ENCODE peak calls at places on chromosome 1, in ten cellular contexts. Q, U, V, I, G, S, R, P, F and H are unnamed samples.

GRCh38 chr1:182802006-182802798 is 12.6 kb downstream of the NPL start:
- DNase-seq in I (no peak), R (no peak), U (no peak), G (no peak), S (no peak), P (no peak), F (no peak), V (no peak), Q (no peak), H (no peak)

GRCh38 chr1:55282058-55282457 is 66.9 kb upstream of the USP24 start:
- DNase-seq in S (no peak), V (no peak), Q (no peak), P (no peak), U (no peak), I (no peak), R (no peak), F (no peak), G (no peak), H (no peak)

GRCh38 chr1:228020686-228021525 is 14.1 kb downstream of the WNT3A start:
- DNase-seq in G (no peak), F (no peak), S (no peak), V (peak), Q (no peak), I (no peak), U (no peak), P (no peak), R (no peak), H (no peak)

GRCh38 chr1:219862366-219862765 is 66.0 kb downstream of the SLC30A10 start:
- DNase-seq in R (no peak), S (no peak), Q (no peak), G (no peak), U (no peak), I (no peak), P (no peak), F (no peak), V (no peak), H (no peak)

GRCh38 chr1:156689035-156689959 is 12.1 kb upstream of the NES start:
- DNase-seq in G (peak), Q (peak), V (peak), S (peak), P (peak), F (peak), R (peak), I (peak), U (peak), H (peak)

GRCh38 chr1:246631426-246631825 is 65.2 kb downstream of the CNST start:
- DNase-seq in G (no peak), R (no peak), I (no peak), S (no peak), V (no peak), F (peak), U (peak), Q (no peak), P (no peak), H (no peak)

GRCh38 chr1:153773004-153773921 is 1.9 kb upstream of the SLC27A3 start:
- DNase-seq in F (peak), G (no peak), U (no peak), S (peak), P (no peak), I (no peak), V (no peak), Q (no peak), R (no peak), H (no peak)

GRCh38 chr1:207020709-207021107 is 11.8 kb downstream of the C1orf116 start:
- DNase-seq in F (peak), G (no peak), S (peak), R (no peak), U (peak), Q (no peak), I (no peak), P (no peak), V (no peak), H (no peak)

GRCh38 chr1:25890249-25891034 is 14.9 kb upstream of the PAQR7 start:
- DNase-seq in R (no peak), P (no peak), F (no peak), G (no peak), S (no peak), I (no peak), U (peak), Q (no peak), V (no peak), H (peak)

GRCh38 chr1:168135982-168136708 is 585 bp downstream of the GPR161 start:
- DNase-seq in P (peak), I (no peak), U (no peak), R (no peak), Q (no peak), F (peak), G (no peak), V (peak), S (no peak), H (peak)

GRCh38 chr1:72526926-72527325 is 244.6 kb upstream of the NEGR1 start:
- DNase-seq in P (no peak), V (no peak), I (no peak), G (no peak), S (no peak), U (peak), F (no peak), Q (no peak), R (no peak), H (no peak)

GRCh38 chr1:55690366-55690765 is 475.2 kb upstream of the USP24 start:
- DNase-seq in R (no peak), F (no peak), V (no peak), I (no peak), P (no peak), U (no peak), Q (no peak), S (no peak), G (no peak), H (no peak)

GRCh38 chr1:22053861-22054770 is 1.6 kb downstream of the CDC42 start:
- DNase-seq in R (no peak), F (no peak), S (peak), V (no peak), I (no peak), G (no peak), Q (no peak), P (no peak), U (no peak), H (no peak)

GRCh38 chr1:27609618-27610240 is 5.8 kb upstream of the AHDC1 start:
- DNase-seq in G (no peak), U (no peak), Q (peak), S (no peak), F (no peak), R (no peak), I (no peak), V (no peak), P (no peak), H (no peak)

GRCh38 chr1:55868026-55868425 is 652.9 kb upstream of the USP24 start:
- DNase-seq in U (peak), F (peak), V (no peak), R (no peak), S (no peak), P (no peak), G (no peak), Q (no peak), I (no peak), H (no peak)

GRCh38 chr1:65264197-65264929 is 45.0 kb upstream of the DNAJC6 start:
- DNase-seq in G (no peak), Q (no peak), U (peak), F (peak), I (no peak), P (peak), R (peak), S (peak), V (no peak), H (peak)

GRCh38 chr1:72009756-72010441 is 272.4 kb downstream of the NEGR1 start:
- DNase-seq in F (no peak), I (no peak), Q (no peak), V (no peak), G (no peak), P (peak), S (no peak), U (no peak), R (no peak), H (peak)

GRCh38 chr1:44723496-44724407 is 7.2 kb downstream of the RNU5D-1 start:
- DNase-seq in I (no peak), V (peak), U (no peak), S (peak), F (no peak), G (no peak), Q (peak), R (no peak), P (no peak), H (no peak)

GRCh38 chr1:89363196-89363595 is 663 bp upstream of the GBP6 start:
- DNase-seq in R (no peak), G (no peak), I (no peak), Q (no peak), U (peak), S (no peak), P (peak), V (peak), F (no peak), H (no peak)

GRCh38 chr1:156503672-156504055 is 3.1 kb upstream of the MEF2D start:
- DNase-seq in S (no peak), Q (no peak), V (no peak), I (no peak), U (no peak), P (no peak), R (no peak), G (no peak), F (peak), H (no peak)

GRCh38 chr1:192756314-192756713 is 52.5 kb upstream of the RGS2 start:
- DNase-seq in S (peak), G (no peak), I (no peak), R (no peak), Q (peak), F (no peak), V (no peak), U (no peak), P (no peak), H (no peak)

GRCh38 chr1:178362784-178363183 is 134.0 kb downstream of the CLEC20A start:
- DNase-seq in S (no peak), P (no peak), R (no peak), I (no peak), V (no peak), Q (no peak), U (no peak), F (no peak), G (no peak), H (no peak)

GRCh38 chr1:211948377-211948776 is 87.0 kb downstream of the INTS7 start:
- DNase-seq in R (no peak), G (no peak), P (no peak), U (no peak), V (no peak), S (no peak), Q (no peak), F (no peak), I (no peak), H (no peak)

GRCh38 chr1:229210844-229211243 is 60.1 kb upstream of the RAB4A start:
- DNase-seq in P (no peak), R (no peak), S (no peak), G (no peak), Q (no peak), F (no peak), I (no peak), U (no peak), V (no peak), H (no peak)

GRCh38 chr1:1402081-1402900 is 3.2 kb upstream of the CCNL2 start:
- DNase-seq in G (no peak), R (no peak), F (peak), S (peak), V (peak), I (no peak), U (peak), P (peak), Q (peak), H (peak)

GRCh38 chr1:242430956-242431355 is 93.5 kb downstream of the PLD5 start:
- DNase-seq in R (no peak), G (no peak), I (no peak), V (no peak), Q (no peak), P (no peak), U (no peak), F (no peak), S (no peak), H (no peak)

GRCh38 chr1:77143529-77144121 is 75.6 kb downstream of the PIGK start:
- DNase-seq in I (no peak), V (no peak), S (peak), P (peak), Q (peak), F (peak), G (no peak), R (no peak), U (peak), H (peak)

GRCh38 chr1:68232354-68233148 is at the start of gene WLS:
- DNase-seq in S (no peak), G (no peak), Q (no peak), V (no peak), I (no peak), R (peak), U (peak), F (peak), P (peak), H (peak)

GRCh38 chr1:38839363-38839762 is 20.2 kb downstream of the RRAGC start:
- DNase-seq in U (no peak), I (no peak), S (no peak), V (no peak), G (no peak), Q (no peak), F (peak), R (no peak), P (no peak), H (no peak)

GRCh38 chr1:85372683-85373446 is 92.1 kb downstream of the DDAH1 start:
- DNase-seq in I (no peak), R (no peak), F (peak), U (peak), S (no peak), G (no peak), V (no peak), Q (no peak), P (no peak), H (no peak)

GRCh38 chr1:107344268-107344667 is 203.4 kb downstream of the NTNG1 start:
- DNase-seq in Q (no peak), R (no peak), I (no peak), P (no peak), G (no peak), U (no peak), S (no peak), V (no peak), F (no peak), H (no peak)

GRCh38 chr1:2019162-2019542 is at the start of gene GABRD:
- DNase-seq in V (peak), P (peak), I (no peak), R (no peak), F (peak), S (no peak), G (no peak), Q (no peak), U (no peak), H (peak)

GRCh38 chr1:55375617-55376258 is 160.6 kb upstream of the USP24 start:
- DNase-seq in Q (peak), I (peak), R (peak), F (peak), G (peak), S (peak), V (peak), P (peak), U (peak), H (peak)

GRCh38 chr1:207890136-207890738 is 20.7 kb downstream of the CD34 start:
- DNase-seq in S (peak), Q (no peak), I (no peak), R (no peak), F (peak), G (no peak), P (no peak), V (no peak), U (peak), H (no peak)

GRCh38 chr1:5514519-5515183 is 477.6 kb downstream of the NPHP4 start:
- DNase-seq in S (peak), Q (peak), P (peak), R (peak), F (peak), U (peak), I (peak), G (peak), V (peak), H (peak)